ENCODE peak calls at places on chromosome 2, in four cellular contexts. W, A, U and V are unnamed samples.

GRCh38 chr2:128732976-128733431 is 414.3 kb upstream of the HS6ST1 start:
- DNase-seq in A (no peak), U (no peak), W (no peak), V (no peak)

GRCh38 chr2:177530513-177531039 is 138.0 kb downstream of the AGPS start:
- DNase-seq in U (no peak), A (no peak), W (no peak), V (no peak)

GRCh38 chr2:40397720-40398119 is 54.2 kb downstream of the SLC8A1 start:
- DNase-seq in U (no peak), A (no peak), W (no peak), V (no peak)

GRCh38 chr2:241774419-241775222 is 2.0 kb upstream of the GAL3ST2 start:
- DNase-seq in W (peak; percentile 11), U (no peak), A (no peak), V (peak; percentile 79)

GRCh38 chr2:127324635-127325034 is 30.7 kb upstream of the ERCC3 start:
- DNase-seq in A (peak; percentile 35), U (no peak), W (no peak), V (peak; percentile 59)

GRCh38 chr2:165777522-165778186 is 16.4 kb downstream of the GALNT3 start:
- DNase-seq in W (no peak), U (no peak), A (no peak), V (no peak)

GRCh38 chr2:100036793-100037192 is 105.6 kb downstream of the AFF3 start:
- DNase-seq in W (no peak), A (no peak), U (no peak), V (no peak)

GRCh38 chr2:190511104-190511503 is 23.4 kb downstream of the NEMP2 start:
- DNase-seq in U (no peak), W (no peak), A (peak; percentile 43), V (peak; percentile 54)

GRCh38 chr2:32805104-32806095 is 141.4 kb upstream of the LTBP1 start:
- DNase-seq in W (no peak), U (no peak), A (peak; percentile 15), V (peak; percentile 88)

GRCh38 chr2:161122772-161123530 is 37.3 kb upstream of the TANK start:
- DNase-seq in W (no peak), U (no peak), A (peak; percentile 32), V (peak; percentile 87)

GRCh38 chr2:165897074-165897683 is 56.4 kb downstream of the TTC21B start:
- DNase-seq in U (no peak), W (no peak), A (no peak), V (no peak)

GRCh38 chr2:2146220-2146619 is 184.9 kb downstream of the MYT1L start:
- DNase-seq in W (no peak), U (no peak), A (no peak), V (no peak)

GRCh38 chr2:94997981-94998920 is 27.3 kb upstream of the MAL start:
- DNase-seq in A (no peak), W (peak; percentile 43), U (no peak), V (no peak)

GRCh38 chr2:239444626-239445625 is 44.1 kb upstream of the HDAC4 start:
- DNase-seq in W (no peak), U (no peak), A (no peak), V (peak; percentile 94)

GRCh38 chr2:190123956-190124355 is 61.4 kb upstream of the MSTN start:
- DNase-seq in U (no peak), W (no peak), A (no peak), V (no peak)

GRCh38 chr2:10229462-10230099 is 73.1 kb upstream of the HPCAL1 start:
- DNase-seq in U (no peak), W (peak; percentile 5), A (no peak), V (no peak)

GRCh38 chr2:236666646-236667204 is 97.1 kb downstream of the ACKR3 start:
- DNase-seq in W (no peak), U (no peak), A (no peak), V (no peak)

GRCh38 chr2:42787788-42788477 is 4.5 kb downstream of the HAAO start:
- DNase-seq in U (no peak), A (no peak), W (no peak), V (no peak)

GRCh38 chr2:101064868-101065549 is 62.9 kb downstream of the RPL31 start:
- DNase-seq in U (no peak), A (no peak), W (no peak), V (peak; percentile 98)

GRCh38 chr2:142531375-142531774 is 346.1 kb upstream of the KYNU start:
- DNase-seq in W (no peak), U (no peak), A (no peak), V (no peak)

GRCh38 chr2:117087565-117088291 is 726.8 kb upstream of the DDX18 start:
- DNase-seq in W (peak; percentile 57), A (no peak), U (no peak), V (no peak)

GRCh38 chr2:189685540-189686229 is 11.2 kb downstream of the ANKAR start:
- DNase-seq in A (peak; percentile 23), U (no peak), W (peak; percentile 23), V (no peak)

GRCh38 chr2:117536139-117536538 is 278.4 kb upstream of the DDX18 start:
- DNase-seq in A (no peak), U (no peak), W (peak; percentile 28), V (peak; percentile 16)

GRCh38 chr2:53646788-53647187 is 120.8 kb upstream of the CHAC2 start:
- DNase-seq in U (no peak), W (peak; percentile 24), A (no peak), V (no peak)

DNA sequence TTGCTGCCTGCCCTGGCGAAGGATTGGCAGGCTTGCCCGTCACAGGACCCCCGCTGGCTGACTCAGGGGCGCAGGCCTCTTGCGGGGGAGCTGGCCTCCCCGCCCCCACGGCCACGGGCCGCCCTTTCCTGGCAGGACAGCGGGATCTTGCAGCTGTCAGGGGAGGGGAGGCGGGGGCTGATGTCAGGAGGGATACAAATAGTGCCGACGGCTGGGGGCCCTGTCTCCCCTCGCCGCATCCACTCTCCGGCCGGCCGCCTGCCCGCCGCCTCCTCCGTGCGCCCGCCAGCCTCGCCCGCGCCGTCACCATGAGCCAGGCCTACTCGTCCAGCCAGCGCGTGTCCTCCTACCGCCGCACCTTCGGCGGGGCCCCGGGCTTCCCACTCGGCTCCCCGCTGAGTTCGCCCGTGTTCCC is at the start of gene DES:
- DNase-seq in W (no peak), A (no peak), U (no peak), V (no peak)
- TF ChIP-seq NR2C2 in W (no peak), A (no peak), U (no peak), V (no peak)

GRCh38 chr2:176471949-176472348 is 202.7 kb downstream of the MTX2 start:
- DNase-seq in W (no peak), U (no peak), A (no peak), V (no peak)

GRCh38 chr2:176470713-176471112 is 201.5 kb downstream of the MTX2 start:
- DNase-seq in A (no peak), W (no peak), U (no peak), V (no peak)

GRCh38 chr2:176468471-176468870 is 199.2 kb downstream of the MTX2 start:
- DNase-seq in U (no peak), W (no peak), A (no peak), V (no peak)

GRCh38 chr2:176473851-176474250 is 204.6 kb downstream of the MTX2 start:
- DNase-seq in W (no peak), U (no peak), A (no peak), V (no peak)

GRCh38 chr2:176473177-176473576 is 203.9 kb downstream of the MTX2 start:
- DNase-seq in A (no peak), U (no peak), W (no peak), V (no peak)
- TF ChIP-seq NR2C2 in A (no peak), U (no peak), W (no peak), V (no peak)

GRCh38 chr2:205704101-205704741 is 21.9 kb downstream of the NRP2 start:
- DNase-seq in W (no peak), U (no peak), A (no peak), V (peak; percentile 65)
- TF ChIP-seq NR2C2 in W (no peak), U (no peak), A (no peak), V (no peak)

DNA sequence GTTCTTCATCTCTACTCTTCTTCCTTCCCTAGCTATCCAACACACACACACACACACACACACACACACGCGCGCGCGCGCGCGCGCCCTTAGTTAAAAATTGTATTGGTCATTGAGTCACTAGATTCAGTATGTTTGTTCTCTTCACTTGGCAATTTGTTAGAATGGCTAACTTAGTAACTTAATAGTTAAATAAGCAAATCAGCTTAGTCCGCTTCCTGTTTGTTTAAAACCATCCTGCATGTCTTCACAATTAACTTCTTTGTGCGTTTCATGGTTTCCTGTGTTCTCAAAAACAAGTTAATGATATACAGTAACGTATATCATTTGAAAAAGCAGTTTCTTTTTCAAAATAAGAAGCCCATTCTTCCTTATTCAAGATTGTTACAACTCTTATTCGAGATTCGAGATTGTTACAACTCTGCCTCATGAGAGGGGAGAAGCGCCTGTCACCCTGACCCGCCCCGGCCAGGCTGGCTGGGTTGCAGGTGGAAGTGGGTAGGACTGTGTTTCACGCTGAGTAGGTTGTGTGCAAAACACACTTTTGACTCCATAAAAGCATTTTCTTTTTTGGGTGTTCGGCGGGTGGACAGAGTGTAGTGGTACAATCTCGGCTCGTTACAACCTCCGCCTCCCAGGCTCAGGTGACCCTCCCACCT is 9.5 kb upstream of the CNNM3 start:
- DNase-seq in A (no peak), U (peak; percentile 38), W (no peak), V (peak; percentile 58)
- TF ChIP-seq NR2C2 in A (no peak), U (no peak), W (no peak), V (no peak)

GRCh38 chr2:64749446-64749845 is 95.7 kb upstream of the SERTAD2 start:
- DNase-seq in U (no peak), W (no peak), A (no peak), V (no peak)

GRCh38 chr2:64750001-64750816 is 96.5 kb upstream of the SERTAD2 start:
- DNase-seq in W (peak; percentile 39), U (no peak), A (peak; percentile 38), V (no peak)

GRCh38 chr2:64753384-64753783 is 99.7 kb upstream of the SERTAD2 start:
- DNase-seq in U (no peak), W (no peak), A (no peak), V (no peak)

GRCh38 chr2:64750817-64751285 is 97.1 kb upstream of the SERTAD2 start:
- DNase-seq in U (peak; percentile 99), A (peak; percentile 97), W (peak; percentile 97), V (peak; percentile 99)

DNA sequence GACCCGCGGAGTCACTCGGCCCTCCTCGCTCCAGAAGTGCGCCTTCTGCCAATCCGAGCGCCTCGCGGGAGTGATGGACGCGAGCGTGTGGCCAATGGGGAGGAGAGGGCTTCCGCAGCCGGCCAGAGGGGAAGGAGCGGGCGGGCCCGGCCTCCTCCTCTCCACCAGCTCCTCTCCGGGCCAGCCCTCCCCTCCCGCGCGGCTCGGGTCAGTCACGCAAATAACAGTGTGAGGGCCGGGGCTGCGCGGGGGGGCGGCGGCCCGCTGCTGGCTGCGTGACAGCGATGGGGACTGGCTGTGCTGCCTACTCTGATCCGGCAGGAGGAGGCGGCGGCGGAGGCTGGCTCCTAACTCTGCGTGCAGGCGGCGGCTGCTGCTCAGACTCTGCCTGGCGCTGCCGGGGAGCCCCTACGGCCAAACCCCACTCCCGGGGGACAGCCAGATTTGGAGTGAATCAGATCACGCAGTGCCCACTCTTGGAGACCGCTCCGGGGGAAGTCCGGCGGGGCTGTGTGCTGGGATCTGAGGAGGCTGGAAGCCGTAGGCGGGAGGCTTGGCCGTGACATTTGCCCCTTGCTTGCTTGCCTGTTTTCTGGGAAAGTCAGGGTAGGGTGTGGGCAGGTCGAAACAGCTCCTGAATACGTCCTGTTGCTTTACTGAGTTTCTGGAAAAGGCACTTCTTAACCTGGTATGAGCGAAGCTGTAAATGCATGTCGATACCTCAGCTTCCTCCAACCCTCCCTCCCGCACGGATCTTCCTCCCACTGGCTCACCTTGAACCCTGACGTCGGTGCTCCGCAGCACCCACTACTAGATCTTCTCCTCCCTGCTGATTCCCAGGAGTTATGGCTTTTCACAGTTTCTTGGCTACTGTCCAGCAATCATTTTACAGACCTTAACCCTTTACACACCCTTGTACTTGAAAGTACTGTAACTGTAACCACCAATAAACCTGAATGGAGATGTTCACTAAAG is 97.9 kb upstream of the SERTAD2 start:
- DNase-seq in W (no peak), U (no peak), A (peak; percentile 97), V (peak; percentile 28)
- TF ChIP-seq NR2C2 in W (no peak), U (no peak), A (peak; percentile 83), V (peak; percentile 78)

GRCh38 chr2:38076250-38076709 is 329 bp upstream of the CYP1B1 start:
- DNase-seq in W (peak; percentile 83), U (no peak), A (no peak), V (no peak)
- TF ChIP-seq NR2C2 in W (no peak), U (no peak), A (no peak), V (no peak)